ENCODE peak calls at places on chromosomes 6 and 20, in five cellular contexts. H is psoas muscle, B is hepatocyte, W is upper lobe of right lung, C is body of pancreas. D is an unnamed sample.

GRCh38 chr6:101086473-101086872 is 205.3 kb upstream of the ASCC3 start:
- DNase-seq in H (no peak), B (no peak), W (no peak), C (no peak), D (no peak)

GRCh38 chr6:52590634-52590985 is 13.8 kb upstream of the TRAM2 start:
- DNase-seq in H (no peak), B (no peak), W (no peak), C (no peak), D (no peak)

GRCh38 chr20:11850901-11851300 is 66.8 kb upstream of the BTBD3 start:
- DNase-seq in H (no peak), B (no peak), W (no peak), C (no peak), D (no peak)

GRCh38 chr6:113449051-113449450 is 408.1 kb upstream of the MARCKS start:
- DNase-seq in H (no peak), B (no peak), W (no peak), C (no peak), D (no peak)

GRCh38 chr20:7710440-7710839 is 229.8 kb downstream of the HAO1 start:
- DNase-seq in H (no peak), B (no peak), W (no peak), C (no peak), D (no peak)

GRCh38 chr6:144347447-144347758 is 62.3 kb downstream of the UTRN start:
- DNase-seq in H (no peak), B (no peak), W (no peak), C (no peak), D (no peak)

GRCh38 chr6:474454-475185 is 83.1 kb downstream of the IRF4 start:
- DNase-seq in H (no peak), B (no peak), W (no peak), C (peak; percentile 19), D (peak; percentile 65)

GRCh38 chr6:136921521-136921935 is 573 bp upstream of the SLC35D3 start:
- DNase-seq in H (no peak), B (peak; percentile 19), W (no peak), C (peak; percentile 43), D (peak; percentile 82)

GRCh38 chr20:35020108-35021031 is 64.7 kb downstream of the MYH7B start:
- DNase-seq in H (peak; percentile 38), B (no peak), W (no peak), C (peak; percentile 74), D (no peak)

GRCh38 chr6:158021814-158022748 is 40.4 kb downstream of the SYNJ2 start:
- DNase-seq in H (no peak), B (peak; percentile 3), W (peak; percentile 55), C (no peak), D (no peak)

GRCh38 chr6:100719883-100720682 is 161.0 kb downstream of the ASCC3 start:
- DNase-seq in H (no peak), B (peak; percentile 19), W (no peak), C (no peak), D (no peak)

GRCh38 chr6:27867051-27867940 is 44.9 kb downstream of the OR2B2 start:
- DNase-seq in H (peak; percentile 71), B (peak; percentile 83), W (peak; percentile 87), C (peak; percentile 47), D (peak; percentile 88)

GRCh38 chr20:53524589-53525311 is 68.9 kb downstream of the ZNF217 start:
- DNase-seq in H (no peak), B (no peak), W (no peak), C (no peak), D (no peak)

GRCh38 chr6:75065524-75065923 is 140.3 kb downstream of the COL12A1 start:
- DNase-seq in H (no peak), B (peak; percentile 25), W (no peak), C (peak; percentile 20), D (no peak)

GRCh38 chr20:25148181-25148981 is 47.1 kb upstream of the ENTPD6 start:
- DNase-seq in H (peak; percentile 63), B (no peak), W (no peak), C (peak; percentile 61), D (peak; percentile 59)

DNA sequence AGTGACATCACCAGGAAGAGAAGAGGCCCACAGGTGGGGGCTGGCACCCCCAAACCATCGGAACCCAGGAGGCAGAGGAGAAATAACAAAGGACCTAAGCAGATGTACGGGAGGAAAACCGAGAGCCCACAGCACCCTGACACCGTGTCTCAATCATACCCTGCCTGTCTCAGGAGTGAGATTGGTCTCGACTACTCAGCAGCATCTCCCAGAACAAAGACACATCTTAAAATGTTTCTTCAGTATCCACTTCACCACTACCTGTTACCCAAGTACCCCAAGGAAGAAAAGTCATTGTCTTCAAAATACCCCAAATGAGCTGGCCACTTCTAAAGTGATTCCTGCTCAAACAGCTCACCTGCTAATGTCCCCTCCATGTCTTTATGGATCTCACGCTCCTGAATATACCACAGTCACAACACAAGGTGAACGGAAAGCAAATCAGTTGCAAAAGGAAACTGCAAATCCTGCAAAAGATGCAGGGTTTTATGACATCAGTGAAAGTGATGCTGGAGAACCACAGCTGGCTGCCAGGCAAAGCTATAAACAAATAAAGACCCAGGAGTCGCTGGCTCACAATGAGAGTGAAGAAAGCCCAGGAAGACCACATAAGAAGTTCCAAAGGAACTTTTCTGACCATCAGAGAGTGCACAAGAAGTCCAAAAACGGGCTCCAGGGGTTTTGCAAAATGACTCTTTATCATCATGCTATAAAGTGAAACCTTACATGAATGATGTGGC is 44.1 kb downstream of the PREX1 start:
- DNase-seq in H (no peak), B (no peak), W (peak; percentile 37), C (no peak), D (no peak)
- H3K4me1 ChIP-seq in H (no peaks in the 10 kb centered on the region), B (no peaks in the 10 kb centered on the region), W (peaks cover 32% of the 10 kb centered on the region), C (no peaks in the 10 kb centered on the region), D (peaks cover 4% of the 10 kb centered on the region)

GRCh38 chr6:7912024-7912423 is 1.4 kb upstream of the TXNDC5 start:
- DNase-seq in H (peak; percentile 72), B (no peak), W (no peak), C (no peak), D (no peak)
- H3K27ac ChIP-seq in H (no peak overlapping the region), B (no peak overlapping the region), W (no peak overlapping the region), C (no peak overlapping the region), D (no peak overlapping the region)

DNA sequence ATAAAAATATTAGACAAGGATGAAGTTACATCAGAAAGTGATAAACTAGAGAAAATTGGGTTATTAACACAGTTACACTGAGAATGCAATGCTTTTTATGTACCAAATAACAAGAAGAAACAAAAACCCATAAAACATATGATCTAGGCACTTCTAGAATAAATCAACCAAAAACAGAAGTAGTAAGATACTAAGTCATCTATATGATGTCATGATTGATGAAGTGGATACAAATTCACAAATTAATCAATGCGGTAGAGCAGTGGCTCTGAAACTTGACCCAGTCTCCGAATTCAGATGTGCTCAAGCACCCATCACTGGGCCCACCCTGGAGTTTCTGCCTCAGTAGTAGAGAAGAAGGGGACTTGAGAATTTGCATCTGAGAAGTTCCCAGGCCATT is 112.1 kb upstream of the SSTR4 start:
- DNase-seq in H (no peak), B (no peak), W (no peak), C (no peak), D (no peak)
- H3K4me1 ChIP-seq in H (no peaks in the 10 kb centered on the region), B (peaks cover 10% of the 10 kb centered on the region), W (peaks cover 4% of the 10 kb centered on the region), C (peaks cover 6% of the 10 kb centered on the region), D (peaks cover 4% of the 10 kb centered on the region)

GRCh38 chr6:129335792-129336191 is 374.2 kb downstream of the ARHGAP18 start:
- DNase-seq in H (no peak), B (no peak), W (no peak), C (no peak), D (no peak)
- H3K27ac ChIP-seq in H (no peak overlapping the region), B (no peak overlapping the region), W (no peak overlapping the region), C (no peak overlapping the region), D (no peak overlapping the region)

DNA sequence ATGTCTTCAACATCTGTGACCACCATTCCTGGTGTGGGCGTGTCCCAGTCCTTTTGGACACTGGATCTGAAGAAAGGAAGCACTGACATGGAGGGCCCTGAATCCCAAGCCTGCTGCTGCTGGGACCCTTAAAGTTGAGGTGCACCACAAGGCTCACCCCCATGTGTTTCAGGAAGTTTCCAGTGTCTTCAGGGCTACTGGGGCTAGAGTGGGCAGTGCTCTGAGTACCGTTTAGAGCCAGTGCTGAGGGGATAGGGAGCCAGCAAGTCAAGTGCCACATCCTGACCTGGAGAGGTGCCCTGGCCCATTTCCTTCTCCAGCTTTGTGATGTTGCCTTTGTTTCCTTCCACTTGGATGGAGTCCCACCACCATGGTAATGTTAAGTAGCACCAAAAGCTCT is 687 bp upstream of the DEF6 start:
- DNase-seq in H (no peak), B (no peak), W (no peak), C (no peak), D (no peak)
- H3K4me1 ChIP-seq in H (peaks cover 9% of the 10 kb centered on the region), B (peaks cover 5% of the 10 kb centered on the region), W (peaks cover 17% of the 10 kb centered on the region), C (peaks cover 35% of the 10 kb centered on the region), D (peaks cover 3% of the 10 kb centered on the region)

DNA sequence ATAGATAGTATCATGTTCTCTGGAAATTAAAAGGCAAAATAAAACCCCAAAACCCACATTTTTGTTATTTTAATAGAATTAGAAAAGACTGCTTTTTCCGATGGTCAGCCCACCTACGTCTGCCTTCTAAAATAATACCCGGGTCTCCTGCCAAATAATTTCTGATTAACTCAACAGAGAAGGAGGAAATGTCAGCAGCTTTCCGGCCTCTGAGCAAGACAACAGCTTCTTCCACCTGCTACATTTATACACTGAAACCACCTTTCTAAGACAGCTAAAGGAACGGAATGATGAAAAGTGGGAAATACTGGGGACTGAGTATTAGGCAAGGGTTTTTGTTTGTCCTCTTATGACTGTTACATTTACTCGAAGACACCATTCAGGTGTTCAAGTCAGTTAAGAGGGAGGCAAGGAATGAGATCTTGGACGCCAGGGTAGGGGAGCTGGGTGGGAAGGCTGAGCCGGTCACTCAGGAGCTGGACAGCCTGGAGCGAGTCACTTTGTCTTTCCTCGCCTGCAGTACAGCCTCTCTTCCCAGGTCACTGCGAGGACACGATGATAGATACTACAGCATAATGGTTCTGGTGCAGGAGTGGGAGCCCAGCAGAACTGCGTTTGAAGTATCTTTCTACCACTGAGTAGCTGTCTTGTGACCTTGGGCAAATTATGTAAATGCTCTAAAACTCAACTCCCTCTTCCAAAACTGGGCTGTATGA is 96.3 kb upstream of the QKI start:
- DNase-seq in H (no peak), B (no peak), W (no peak), C (no peak), D (no peak)
- H3K27ac ChIP-seq in H (no peak overlapping the region), B (no peak overlapping the region), W (no peak overlapping the region), C (no peak overlapping the region), D (no peak overlapping the region)

GRCh38 chr20:64053841-64054661 is 4.6 kb upstream of the SOX18 start:
- DNase-seq in H (peak; percentile 78), B (peak; percentile 65), W (no peak), C (peak; percentile 25), D (no peak)

GRCh38 chr20:64055893-64056638 is 6.6 kb upstream of the SOX18 start:
- DNase-seq in H (peak; percentile 75), B (peak; percentile 60), W (no peak), C (no peak), D (no peak)

GRCh38 chr20:64056889-64057627 is 5.9 kb upstream of the TCEA2 start:
- DNase-seq in H (no peak), B (no peak), W (no peak), C (no peak), D (no peak)

GRCh38 chr20:64056639-64056888 is 6.4 kb upstream of the TCEA2 start:
- DNase-seq in H (no peak), B (no peak), W (no peak), C (no peak), D (no peak)

GRCh38 chr20:64055396-64055892 is 6.0 kb upstream of the SOX18 start:
- DNase-seq in H (no peak), B (no peak), W (no peak), C (no peak), D (no peak)
- H3K4me1 ChIP-seq in H (no peaks in the 10 kb centered on the region), B (peaks cover 20% of the 10 kb centered on the region), W (peaks cover 14% of the 10 kb centered on the region), C (peaks cover 12% of the 10 kb centered on the region), D (peaks cover 43% of the 10 kb centered on the region)